ENCODE peak calls at places on chromosomes 1 and 21, in six cellular contexts. One of them, this sample, is unnamed.

GRCh38 chr1:10399487-10399917 is 638 bp downstream of the PGD start:
- DNase-seq in IMR-90: peak; percentile 54
- DNase-seq in neuronal stem cell: no peak
- DNase-seq in H9: no peak
- DNase-seq in H1: no peak
- DNase-seq in mesenchymal stem cell: peak; percentile 65
- DNase-seq in this sample: no peak

GRCh38 chr1:213335084-213335483 is 284.0 kb downstream of the RPS6KC1 start:
- DNase-seq in IMR-90: no peak
- DNase-seq in neuronal stem cell: no peak
- DNase-seq in H9: no peak
- DNase-seq in H1: no peak
- DNase-seq in mesenchymal stem cell: no peak
- DNase-seq in this sample: no peak

GRCh38 chr1:202201266-202201665 is 7.7 kb downstream of the LGR6 start:
- DNase-seq in IMR-90: no peak
- DNase-seq in neuronal stem cell: no peak
- DNase-seq in H9: no peak
- DNase-seq in H1: no peak
- DNase-seq in mesenchymal stem cell: no peak
- DNase-seq in this sample: no peak

GRCh38 chr1:174769961-174770549 is 229.7 kb upstream of the CACYBP start:
- DNase-seq in IMR-90: peak; percentile 60
- DNase-seq in neuronal stem cell: peak; percentile 18
- DNase-seq in H9: no peak
- DNase-seq in H1: no peak
- DNase-seq in mesenchymal stem cell: peak; percentile 73
- DNase-seq in this sample: peak; percentile 72

GRCh38 chr21:39881661-39882060 is 14.4 kb downstream of the PCP4 start:
- DNase-seq in IMR-90: no peak
- DNase-seq in neuronal stem cell: no peak
- DNase-seq in H9: no peak
- DNase-seq in H1: no peak
- DNase-seq in mesenchymal stem cell: no peak
- DNase-seq in this sample: no peak

GRCh38 chr1:4483031-4483625 is 171.3 kb upstream of the AJAP1 start:
- DNase-seq in IMR-90: no peak
- DNase-seq in neuronal stem cell: no peak
- DNase-seq in H9: no peak
- DNase-seq in H1: no peak
- DNase-seq in mesenchymal stem cell: no peak
- DNase-seq in this sample: no peak

GRCh38 chr1:56045477-56045876 is 533.9 kb downstream of the PLPP3 start:
- DNase-seq in IMR-90: no peak
- DNase-seq in neuronal stem cell: no peak
- DNase-seq in H9: no peak
- DNase-seq in H1: no peak
- DNase-seq in mesenchymal stem cell: no peak
- DNase-seq in this sample: no peak

GRCh38 chr1:81801834-81802531 is 1.2 kb downstream of the ADGRL2 start:
- DNase-seq in IMR-90: peak; percentile 40
- DNase-seq in neuronal stem cell: no peak
- DNase-seq in H9: peak; percentile 35
- DNase-seq in H1: no peak
- DNase-seq in mesenchymal stem cell: peak; percentile 67
- DNase-seq in this sample: no peak

GRCh38 chr1:14173598-14173997 is 424.9 kb upstream of the KAZN start:
- DNase-seq in IMR-90: no peak
- DNase-seq in neuronal stem cell: no peak
- DNase-seq in H9: no peak
- DNase-seq in H1: no peak
- DNase-seq in mesenchymal stem cell: no peak
- DNase-seq in this sample: no peak

GRCh38 chr1:16630661-16631247 is 17.4 kb upstream of the NBPF1 start:
- DNase-seq in IMR-90: no peak
- DNase-seq in neuronal stem cell: no peak
- DNase-seq in H9: peak; percentile 52
- DNase-seq in H1: no peak
- DNase-seq in mesenchymal stem cell: no peak
- DNase-seq in this sample: no peak

GRCh38 chr1:208500379-208500778 is 256.2 kb upstream of the PLXNA2 start:
- DNase-seq in IMR-90: no peak
- DNase-seq in neuronal stem cell: no peak
- DNase-seq in H9: no peak
- DNase-seq in H1: no peak
- DNase-seq in mesenchymal stem cell: no peak
- DNase-seq in this sample: no peak

GRCh38 chr1:236603896-236604217 is 459 bp downstream of the HEATR1 start:
- DNase-seq in IMR-90: peak; percentile 49
- DNase-seq in neuronal stem cell: peak; percentile 11
- DNase-seq in H9: no peak
- DNase-seq in H1: no peak
- DNase-seq in mesenchymal stem cell: peak; percentile 69
- DNase-seq in this sample: peak; percentile 71

GRCh38 chr1:26035203-26035958 is 10.5 kb downstream of the SLC30A2 start:
- DNase-seq in IMR-90: peak; percentile 87
- DNase-seq in neuronal stem cell: peak; percentile 93
- DNase-seq in H9: peak; percentile 95
- DNase-seq in H1: peak; percentile 82
- DNase-seq in mesenchymal stem cell: peak; percentile 94
- DNase-seq in this sample: peak; percentile 96
- H3K23ac ChIP-seq in IMR-90: peak overlapping the region; percentile 75
- H3K23ac ChIP-seq in neuronal stem cell: peak overlapping the region; percentile 99
- H3K23ac ChIP-seq in H9: no peak overlapping the region
- H3K23ac ChIP-seq in H1: no peak overlapping the region
- H3K23ac ChIP-seq in mesenchymal stem cell: no peak overlapping the region
- H3K23ac ChIP-seq in this sample: no peak overlapping the region

DNA sequence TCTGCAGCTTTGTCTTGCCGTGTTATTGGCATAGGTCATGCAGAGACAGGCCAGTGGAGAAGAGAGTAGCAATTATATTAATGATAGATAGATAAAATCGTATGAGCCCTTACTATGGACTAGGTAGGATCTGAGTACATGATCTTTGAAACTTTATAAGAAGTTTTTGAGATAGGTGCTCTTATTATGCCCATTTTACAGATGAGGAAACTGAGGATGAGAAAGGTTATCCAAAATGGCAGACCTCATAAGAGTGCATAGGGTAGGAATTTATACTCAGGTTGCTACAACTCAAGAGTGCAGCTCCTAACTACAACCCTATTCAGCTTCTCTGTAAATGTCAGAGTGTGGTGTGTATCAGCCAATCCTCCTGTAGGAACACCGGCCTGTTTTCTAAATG is 89.6 kb downstream of the SLC35F3 start:
- DNase-seq in IMR-90: no peak
- DNase-seq in neuronal stem cell: no peak
- DNase-seq in H9: no peak
- DNase-seq in H1: no peak
- DNase-seq in mesenchymal stem cell: no peak
- DNase-seq in this sample: no peak
- H3K14ac ChIP-seq in IMR-90: no peak overlapping the region
- H3K14ac ChIP-seq in neuronal stem cell: no peak overlapping the region
- H3K14ac ChIP-seq in H9: no peak overlapping the region
- H3K14ac ChIP-seq in H1: no peak overlapping the region
- H3K14ac ChIP-seq in mesenchymal stem cell: no peak overlapping the region
- H3K14ac ChIP-seq in this sample: no peak overlapping the region

GRCh38 chr1:1418464-1419362 is 2.4 kb downstream of the ANKRD65 start:
- DNase-seq in IMR-90: no peak
- DNase-seq in neuronal stem cell: no peak
- DNase-seq in H9: no peak
- DNase-seq in H1: no peak
- DNase-seq in mesenchymal stem cell: no peak
- DNase-seq in this sample: no peak
- H3K4ac ChIP-seq in IMR-90: no peak overlapping the region
- H3K4ac ChIP-seq in neuronal stem cell: peak overlapping the region; percentile 66
- H3K4ac ChIP-seq in H9: no peak overlapping the region
- H3K4ac ChIP-seq in H1: peak overlapping the region; percentile 38
- H3K4ac ChIP-seq in mesenchymal stem cell: no peak overlapping the region
- H3K4ac ChIP-seq in this sample: no peak overlapping the region

GRCh38 chr21:42111811-42112210 is 40.7 kb downstream of the UMODL1 start:
- DNase-seq in IMR-90: no peak
- DNase-seq in neuronal stem cell: no peak
- DNase-seq in H9: no peak
- DNase-seq in H1: no peak
- DNase-seq in mesenchymal stem cell: no peak
- DNase-seq in this sample: no peak
- H3K23ac ChIP-seq in IMR-90: no peak overlapping the region
- H3K23ac ChIP-seq in neuronal stem cell: no peak overlapping the region
- H3K23ac ChIP-seq in H9: no peak overlapping the region
- H3K23ac ChIP-seq in H1: no peak overlapping the region
- H3K23ac ChIP-seq in mesenchymal stem cell: no peak overlapping the region
- H3K23ac ChIP-seq in this sample: no peak overlapping the region

DNA sequence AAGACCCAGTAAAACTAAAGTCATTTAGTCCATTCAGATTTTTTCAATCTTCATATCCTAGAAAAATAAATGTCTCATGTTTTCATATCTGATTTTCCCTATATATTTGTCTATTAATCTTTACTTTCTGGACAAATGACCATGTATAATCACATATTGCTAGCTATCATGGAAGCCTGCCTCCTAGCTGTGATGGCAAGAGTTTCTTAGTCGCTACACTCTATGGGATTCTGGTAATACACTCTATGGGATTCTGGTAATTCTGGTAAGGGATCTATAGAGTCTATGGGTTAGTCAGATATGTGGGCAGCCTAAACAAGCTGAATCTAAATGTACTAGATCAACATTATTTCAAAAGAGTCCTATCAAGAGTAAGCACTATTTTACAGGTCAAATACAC is 198.7 kb upstream of the LHX8 start:
- DNase-seq in IMR-90: no peak
- DNase-seq in neuronal stem cell: no peak
- DNase-seq in H9: no peak
- DNase-seq in H1: no peak
- DNase-seq in mesenchymal stem cell: no peak
- DNase-seq in this sample: no peak
- H3K14ac ChIP-seq in IMR-90: no peak overlapping the region
- H3K14ac ChIP-seq in neuronal stem cell: no peak overlapping the region
- H3K14ac ChIP-seq in H9: no peak overlapping the region
- H3K14ac ChIP-seq in H1: no peak overlapping the region
- H3K14ac ChIP-seq in mesenchymal stem cell: no peak overlapping the region
- H3K14ac ChIP-seq in this sample: no peak overlapping the region